ENCODE peak calls at places on chromosomes 1 and 21, in four cellular contexts. One of them, this sample, is unnamed.

GRCh38 chr21:41133896-41134522 is 34.0 kb upstream of the BACE2 start:
- DNase-seq in heart left ventricle: no peak
- DNase-seq in mucosa of descending colon: no peak
- DNase-seq in IMR-90: peak; percentile 54
- DNase-seq in this sample: no peak

GRCh38 chr1:201224671-201225400 is 34.2 kb downstream of the IGFN1 start:
- DNase-seq in mucosa of descending colon: no peak
- DNase-seq in IMR-90: no peak
- DNase-seq in heart left ventricle: no peak
- DNase-seq in this sample: no peak

GRCh38 chr1:225996946-225997545 is 2.1 kb downstream of the SDE2 start:
- DNase-seq in mucosa of descending colon: no peak
- DNase-seq in heart left ventricle: no peak
- DNase-seq in IMR-90: peak; percentile 47
- DNase-seq in this sample: no peak

GRCh38 chr1:204443871-204444581 is 32.4 kb upstream of the PPP1R15B start:
- DNase-seq in mucosa of descending colon: no peak
- DNase-seq in heart left ventricle: no peak
- DNase-seq in IMR-90: no peak
- DNase-seq in this sample: no peak

GRCh38 chr1:154405762-154406571 is 824 bp downstream of the IL6R start:
- DNase-seq in mucosa of descending colon: peak; percentile 83
- DNase-seq in heart left ventricle: peak; percentile 73
- DNase-seq in IMR-90: peak; percentile 72
- DNase-seq in this sample: peak; percentile 97

GRCh38 chr1:86706018-86706417 is 1.6 kb downstream of the SH3GLB1 start:
- DNase-seq in heart left ventricle: no peak
- DNase-seq in IMR-90: no peak
- DNase-seq in mucosa of descending colon: no peak
- DNase-seq in this sample: no peak

GRCh38 chr1:178947688-178948003 is 76.8 kb upstream of the ANGPTL1 start:
- DNase-seq in heart left ventricle: no peak
- DNase-seq in mucosa of descending colon: no peak
- DNase-seq in IMR-90: no peak
- DNase-seq in this sample: no peak

GRCh38 chr1:243950166-243950565 is 100.1 kb upstream of the AKT3 start:
- DNase-seq in mucosa of descending colon: no peak
- DNase-seq in IMR-90: peak; percentile 94
- DNase-seq in heart left ventricle: no peak
- DNase-seq in this sample: no peak

GRCh38 chr1:41977329-41977728 is 58.6 kb upstream of the HIVEP3 start:
- DNase-seq in IMR-90: no peak
- DNase-seq in heart left ventricle: no peak
- DNase-seq in mucosa of descending colon: no peak
- DNase-seq in this sample: no peak

GRCh38 chr1:201021333-201022177 is 2.0 kb downstream of the KIF21B start:
- DNase-seq in mucosa of descending colon: peak; percentile 41
- DNase-seq in IMR-90: no peak
- DNase-seq in heart left ventricle: no peak
- DNase-seq in this sample: no peak

GRCh38 chr1:145996433-145997155 is at the start of gene TXNIP:
- DNase-seq in IMR-90: peak; percentile 96
- DNase-seq in heart left ventricle: peak; percentile 100
- DNase-seq in mucosa of descending colon: peak; percentile 98
- DNase-seq in this sample: peak; percentile 100

GRCh38 chr1:107991371-107992066 is 26.5 kb upstream of the VAV3 start:
- DNase-seq in IMR-90: no peak
- DNase-seq in heart left ventricle: no peak
- DNase-seq in mucosa of descending colon: no peak
- DNase-seq in this sample: no peak

GRCh38 chr1:186208405-186209129 is 166.5 kb downstream of the TPR start:
- DNase-seq in heart left ventricle: no peak
- DNase-seq in mucosa of descending colon: no peak
- DNase-seq in IMR-90: peak; percentile 67
- DNase-seq in this sample: no peak

GRCh38 chr1:189681252-189681919 is 796.3 kb downstream of the BRINP3 start:
- DNase-seq in mucosa of descending colon: no peak
- DNase-seq in IMR-90: no peak
- DNase-seq in heart left ventricle: no peak
- DNase-seq in this sample: no peak

GRCh38 chr1:150065184-150065871 is 2.2 kb upstream of the VPS45 start:
- DNase-seq in mucosa of descending colon: no peak
- DNase-seq in IMR-90: peak; percentile 70
- DNase-seq in heart left ventricle: no peak
- DNase-seq in this sample: no peak

GRCh38 chr21:34075760-34076159 is 2.4 kb downstream of the MRPS6 start:
- DNase-seq in heart left ventricle: no peak
- DNase-seq in mucosa of descending colon: no peak
- DNase-seq in IMR-90: no peak
- DNase-seq in this sample: no peak

GRCh38 chr1:171140466-171140865 is 44.6 kb upstream of the FMO2 start:
- DNase-seq in mucosa of descending colon: no peak
- DNase-seq in IMR-90: no peak
- DNase-seq in heart left ventricle: no peak
- DNase-seq in this sample: no peak

GRCh38 chr1:21022279-21023040 is 154.2 kb downstream of the EIF4G3 start:
- DNase-seq in heart left ventricle: peak; percentile 63
- DNase-seq in IMR-90: peak; percentile 99
- DNase-seq in mucosa of descending colon: no peak
- DNase-seq in this sample: peak; percentile 62

GRCh38 chr1:240242601-240243144 is 151.0 kb downstream of the FMN2 start:
- DNase-seq in heart left ventricle: no peak
- DNase-seq in IMR-90: peak; percentile 80
- DNase-seq in mucosa of descending colon: no peak
- DNase-seq in this sample: no peak

GRCh38 chr1:11653101-11653601 is 1.1 kb downstream of the FBXO2 start:
- DNase-seq in IMR-90: peak; percentile 18
- DNase-seq in mucosa of descending colon: no peak
- DNase-seq in heart left ventricle: no peak
- DNase-seq in this sample: no peak

GRCh38 chr1:108609483-108610066 is 49.7 kb downstream of the EEIG2 start:
- DNase-seq in IMR-90: no peak
- DNase-seq in heart left ventricle: peak; percentile 37
- DNase-seq in mucosa of descending colon: no peak
- DNase-seq in this sample: no peak

GRCh38 chr1:37691497-37692077 is 729 bp upstream of the CDCA8 start:
- DNase-seq in mucosa of descending colon: peak; percentile 75
- DNase-seq in IMR-90: peak; percentile 45
- DNase-seq in heart left ventricle: peak; percentile 18
- DNase-seq in this sample: peak; percentile 30

GRCh38 chr1:53618218-53619087 is 120.5 kb downstream of the GLIS1 start:
- DNase-seq in mucosa of descending colon: no peak
- DNase-seq in heart left ventricle: no peak
- DNase-seq in IMR-90: no peak
- DNase-seq in this sample: no peak

GRCh38 chr1:111895456-111895855 is 94.0 kb downstream of the KCND3 start:
- DNase-seq in IMR-90: peak; percentile 3
- DNase-seq in mucosa of descending colon: no peak
- DNase-seq in heart left ventricle: no peak
- DNase-seq in this sample: no peak

GRCh38 chr1:6580119-6580587 is 359 bp downstream of the ZBTB48 start:
- DNase-seq in mucosa of descending colon: no peak
- DNase-seq in IMR-90: no peak
- DNase-seq in heart left ventricle: no peak
- DNase-seq in this sample: no peak

GRCh38 chr1:94050675-94051074 is 70.3 kb downstream of the ABCA4 start:
- DNase-seq in IMR-90: no peak
- DNase-seq in heart left ventricle: no peak
- DNase-seq in mucosa of descending colon: no peak
- DNase-seq in this sample: no peak

GRCh38 chr21:36803051-36803709 is 104.3 kb downstream of the SIM2 start:
- DNase-seq in IMR-90: no peak
- DNase-seq in mucosa of descending colon: no peak
- DNase-seq in heart left ventricle: no peak
- DNase-seq in this sample: no peak

GRCh38 chr1:110487676-110488075 is 31.3 kb downstream of the KCNA10 start:
- DNase-seq in IMR-90: peak; percentile 18
- DNase-seq in mucosa of descending colon: no peak
- DNase-seq in heart left ventricle: no peak
- DNase-seq in this sample: no peak

GRCh38 chr21:16305686-16306085 is 575.9 kb downstream of the USP25 start:
- DNase-seq in heart left ventricle: no peak
- DNase-seq in mucosa of descending colon: no peak
- DNase-seq in IMR-90: no peak
- DNase-seq in this sample: no peak

GRCh38 chr1:100552031-100552430 is 14.1 kb downstream of the GPR88 start:
- DNase-seq in IMR-90: no peak
- DNase-seq in mucosa of descending colon: no peak
- DNase-seq in heart left ventricle: no peak
- DNase-seq in this sample: no peak

GRCh38 chr1:180154003-180154324 is 705 bp upstream of the QSOX1 start:
- DNase-seq in mucosa of descending colon: no peak
- DNase-seq in IMR-90: no peak
- DNase-seq in heart left ventricle: no peak
- DNase-seq in this sample: no peak

GRCh38 chr1:24849653-24850295 is 80.3 kb downstream of the RUNX3 start:
- DNase-seq in mucosa of descending colon: peak; percentile 49
- DNase-seq in heart left ventricle: no peak
- DNase-seq in IMR-90: peak; percentile 34
- DNase-seq in this sample: no peak

GRCh38 chr1:154807048-154807591 is 63.0 kb downstream of the KCNN3 start:
- DNase-seq in IMR-90: no peak
- DNase-seq in mucosa of descending colon: no peak
- DNase-seq in heart left ventricle: no peak
- DNase-seq in this sample: no peak

GRCh38 chr1:172154571-172154970 is 265.9 kb upstream of the C1orf105 start:
- DNase-seq in IMR-90: peak; percentile 89
- DNase-seq in heart left ventricle: no peak
- DNase-seq in mucosa of descending colon: no peak
- DNase-seq in this sample: no peak

GRCh38 chr1:2962061-2962460 is 59.2 kb upstream of the ACTRT2 start:
- DNase-seq in heart left ventricle: no peak
- DNase-seq in mucosa of descending colon: no peak
- DNase-seq in IMR-90: no peak
- DNase-seq in this sample: no peak

GRCh38 chr1:2961661-2962060 is 59.6 kb upstream of the ACTRT2 start:
- DNase-seq in IMR-90: no peak
- DNase-seq in heart left ventricle: no peak
- DNase-seq in mucosa of descending colon: no peak
- DNase-seq in this sample: no peak

GRCh38 chr1:2962946-2963345 is 58.3 kb upstream of the ACTRT2 start:
- DNase-seq in heart left ventricle: no peak
- DNase-seq in IMR-90: no peak
- DNase-seq in mucosa of descending colon: no peak
- DNase-seq in this sample: no peak

GRCh38 chr1:2962541-2962940 is 58.7 kb upstream of the ACTRT2 start:
- DNase-seq in mucosa of descending colon: no peak
- DNase-seq in IMR-90: no peak
- DNase-seq in heart left ventricle: no peak
- DNase-seq in this sample: peak; percentile 24

DNA sequence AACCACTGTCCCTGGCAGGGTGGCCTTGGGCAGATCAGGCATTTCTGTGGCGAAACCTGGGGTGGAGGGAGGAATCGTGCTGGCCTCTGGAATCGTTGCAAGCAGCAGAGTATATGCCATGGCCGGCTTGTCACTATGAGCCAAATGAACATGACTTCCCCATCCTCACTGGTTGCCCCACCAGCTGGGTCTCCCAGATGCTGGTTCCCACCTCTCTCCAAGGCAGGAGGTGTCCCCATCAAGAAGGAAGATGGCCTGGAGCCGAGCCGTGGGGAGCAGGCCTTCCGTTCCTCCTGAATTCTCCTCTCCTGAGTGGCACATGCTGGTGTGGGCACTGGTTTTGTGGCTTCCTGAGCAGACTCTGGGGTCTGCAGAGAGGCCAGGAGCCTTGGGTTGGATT is 60.2 kb upstream of the ACTRT2 start:
- DNase-seq in mucosa of descending colon: no peak
- DNase-seq in IMR-90: no peak
- DNase-seq in heart left ventricle: no peak
- DNase-seq in this sample: peak; percentile 58
- H3K9me3 ChIP-seq in mucosa of descending colon: peaks cover 14% of the 10 kb centered on the region
- H3K9me3 ChIP-seq in IMR-90: peaks cover 47% of the 10 kb centered on the region
- H3K9me3 ChIP-seq in heart left ventricle: peaks cover 28% of the 10 kb centered on the region
- H3K9me3 ChIP-seq in this sample: peaks cover 12% of the 10 kb centered on the region

GRCh38 chr1:60430375-60430774 is 356.8 kb upstream of the C1orf87 start:
- DNase-seq in heart left ventricle: no peak
- DNase-seq in mucosa of descending colon: no peak
- DNase-seq in IMR-90: no peak
- DNase-seq in this sample: no peak
- H3K9me3 ChIP-seq in heart left ventricle: no peaks in the 10 kb centered on the region
- H3K9me3 ChIP-seq in mucosa of descending colon: no peaks in the 10 kb centered on the region
- H3K9me3 ChIP-seq in IMR-90: peaks cover 5% of the 10 kb centered on the region
- H3K9me3 ChIP-seq in this sample: no peaks in the 10 kb centered on the region

GRCh38 chr21:30580132-30580531 is 10.1 kb downstream of the KRTAP22-2 start:
- DNase-seq in IMR-90: no peak
- DNase-seq in heart left ventricle: no peak
- DNase-seq in mucosa of descending colon: no peak
- DNase-seq in this sample: no peak
- H3K9me3 ChIP-seq in IMR-90: peaks cover 6% of the 10 kb centered on the region
- H3K9me3 ChIP-seq in heart left ventricle: no peaks in the 10 kb centered on the region
- H3K9me3 ChIP-seq in mucosa of descending colon: peaks cover 50% of the 10 kb centered on the region
- H3K9me3 ChIP-seq in this sample: no peaks in the 10 kb centered on the region

DNA sequence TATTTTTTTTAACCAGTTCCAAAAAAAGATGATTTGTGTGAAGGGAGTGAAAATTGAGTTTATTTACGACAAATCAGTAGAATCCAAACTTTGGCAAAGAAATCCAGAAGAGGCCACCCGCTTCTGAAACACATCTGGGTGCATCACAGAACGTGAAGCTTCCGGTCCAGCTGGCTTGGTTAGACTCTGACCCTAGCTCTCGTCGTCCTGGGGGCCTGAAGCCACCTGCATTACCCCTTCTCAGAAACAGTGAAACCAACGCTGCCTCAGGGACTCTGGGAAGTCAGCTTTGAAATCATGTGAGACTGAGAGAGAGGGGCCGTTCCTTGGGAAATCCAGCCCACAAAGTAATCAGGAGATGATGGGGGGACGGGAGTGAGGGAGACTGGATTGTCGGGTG is 21.8 kb downstream of the AJAP1 start:
- DNase-seq in IMR-90: no peak
- DNase-seq in mucosa of descending colon: no peak
- DNase-seq in heart left ventricle: no peak
- DNase-seq in this sample: no peak
- H3K9me3 ChIP-seq in IMR-90: peaks cover 31% of the 10 kb centered on the region
- H3K9me3 ChIP-seq in mucosa of descending colon: peaks cover 14% of the 10 kb centered on the region
- H3K9me3 ChIP-seq in heart left ventricle: peaks cover 20% of the 10 kb centered on the region
- H3K9me3 ChIP-seq in this sample: no peaks in the 10 kb centered on the region

DNA sequence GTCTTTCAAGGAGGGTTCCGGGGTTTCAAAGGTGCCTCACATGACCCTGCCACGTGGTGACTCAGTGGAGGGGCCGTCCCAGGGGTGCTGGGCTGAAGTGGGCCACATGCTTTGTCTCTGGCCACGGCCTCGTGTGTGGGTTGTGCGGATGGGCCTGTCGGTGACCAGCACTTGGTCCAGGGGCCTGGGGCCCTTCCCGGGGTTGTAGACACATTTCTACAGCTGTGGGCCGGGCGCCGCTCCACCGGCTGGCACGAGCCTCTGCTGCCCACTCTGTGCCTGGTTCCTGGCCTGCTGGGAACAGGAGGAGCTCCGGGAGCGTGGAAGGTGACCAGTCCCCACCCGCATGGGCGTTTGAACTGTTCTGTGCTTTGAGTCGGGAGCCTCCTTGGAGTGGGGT is 75.4 kb upstream of the TTC34 start:
- DNase-seq in mucosa of descending colon: no peak
- DNase-seq in heart left ventricle: no peak
- DNase-seq in IMR-90: no peak
- DNase-seq in this sample: no peak
- H3K9me3 ChIP-seq in mucosa of descending colon: peaks cover 3% of the 10 kb centered on the region
- H3K9me3 ChIP-seq in heart left ventricle: peaks cover 5% of the 10 kb centered on the region
- H3K9me3 ChIP-seq in IMR-90: peaks cover 77% of the 10 kb centered on the region
- H3K9me3 ChIP-seq in this sample: peaks cover 3% of the 10 kb centered on the region

This sample was measured in tibial artery.